ENCODE peak calls at places on chromosome 2, in four cellular contexts. G, U, S and L are unnamed samples. For H3K4me1, the result is how much of the 10 kb centered on the place peaks cover.

GRCh38 chr2:227106845-227107759 is 56.9 kb downstream of the COL4A4 start:
- DNase-seq in G (peak), U (no peak), S (peak), L (peak)

GRCh38 chr2:96716388-96716787 is 23.5 kb downstream of the LMAN2L start:
- DNase-seq in G (no peak), U (no peak), S (no peak), L (no peak)

GRCh38 chr2:163348843-163349395 is 386.9 kb downstream of the FIGN start:
- DNase-seq in G (peak), U (no peak), S (peak), L (no peak)

GRCh38 chr2:112725545-112726457 is 5.0 kb downstream of the NT5DC4 start:
- DNase-seq in G (no peak), U (no peak), S (no peak), L (no peak)

GRCh38 chr2:187552959-187553681 is 1.1 kb downstream of the TFPI start:
- DNase-seq in G (peak), U (no peak), S (peak), L (no peak)

GRCh38 chr2:8306530-8307351 is 375.1 kb upstream of the ID2 start:
- DNase-seq in G (peak), U (no peak), S (peak), L (no peak)

GRCh38 chr2:49255325-49256023 is 101.2 kb upstream of the FSHR start:
- DNase-seq in G (peak), U (no peak), S (no peak), L (no peak)

GRCh38 chr2:181991171-181991885 is 5.7 kb downstream of the PPP1R1C start:
- DNase-seq in G (no peak), U (no peak), S (no peak), L (no peak)

GRCh38 chr2:29323301-29323700 is 208.1 kb downstream of the CLIP4 start:
- DNase-seq in G (no peak), U (no peak), S (peak), L (no peak)

GRCh38 chr2:190350371-190350770 is 7.0 kb downstream of the INPP1 start:
- DNase-seq in G (no peak), U (no peak), S (no peak), L (no peak)
- H3K4me1 ChIP-seq in G (under half), U (under half), S (under half), L (under half)

GRCh38 chr2:185891403-185891802 is 152.8 kb downstream of the FSIP2 start:
- DNase-seq in G (no peak), U (no peak), S (no peak), L (no peak)
- H3K4me1 ChIP-seq in G (under half), U (under half), S (under half), L (under half)

GRCh38 chr2:160431441-160431840 is 62.2 kb downstream of the RBMS1 start:
- DNase-seq in G (no peak), U (no peak), S (no peak), L (no peak)

GRCh38 chr2:160430001-160430344 is 63.6 kb downstream of the RBMS1 start:
- DNase-seq in G (no peak), U (no peak), S (no peak), L (no peak)

GRCh38 chr2:160427629-160428424 is 65.8 kb downstream of the RBMS1 start:
- DNase-seq in G (peak), U (no peak), S (peak), L (peak)

GRCh38 chr2:160428425-160428763 is 65.2 kb downstream of the RBMS1 start:
- DNase-seq in G (no peak), U (no peak), S (no peak), L (no peak)

GRCh38 chr2:160429248-160430000 is 64.2 kb downstream of the RBMS1 start:
- DNase-seq in G (peak), U (no peak), S (peak), L (no peak)
- H3K4me1 ChIP-seq in G (under half), U (under half), S (under half), L (half or more)

GRCh38 chr2:159091981-159092380 is 123.5 kb downstream of the TANC1 start:
- DNase-seq in G (no peak), U (no peak), S (no peak), L (no peak)
- H3K4me1 ChIP-seq in G (under half), U (half or more), S (under half), L (under half)

GRCh38 chr2:238108423-238109201 is 8.5 kb downstream of the ESPNL start:
- DNase-seq in G (no peak), U (peak), S (no peak), L (peak)
- H3K4me1 ChIP-seq in G (under half), U (under half), S (under half), L (under half)

GRCh38 chr2:120917876-120918275 is 182.2 kb downstream of the GLI2 start:
- DNase-seq in G (no peak), U (no peak), S (no peak), L (no peak)

GRCh38 chr2:120915670-120916069 is 180.0 kb downstream of the GLI2 start:
- DNase-seq in G (peak), U (no peak), S (no peak), L (no peak)

GRCh38 chr2:120913972-120914838 is 178.5 kb downstream of the GLI2 start:
- DNase-seq in G (no peak), U (no peak), S (no peak), L (no peak)

GRCh38 chr2:120914839-120915521 is 179.3 kb downstream of the GLI2 start:
- DNase-seq in G (peak), U (peak), S (peak), L (no peak)

DNA sequence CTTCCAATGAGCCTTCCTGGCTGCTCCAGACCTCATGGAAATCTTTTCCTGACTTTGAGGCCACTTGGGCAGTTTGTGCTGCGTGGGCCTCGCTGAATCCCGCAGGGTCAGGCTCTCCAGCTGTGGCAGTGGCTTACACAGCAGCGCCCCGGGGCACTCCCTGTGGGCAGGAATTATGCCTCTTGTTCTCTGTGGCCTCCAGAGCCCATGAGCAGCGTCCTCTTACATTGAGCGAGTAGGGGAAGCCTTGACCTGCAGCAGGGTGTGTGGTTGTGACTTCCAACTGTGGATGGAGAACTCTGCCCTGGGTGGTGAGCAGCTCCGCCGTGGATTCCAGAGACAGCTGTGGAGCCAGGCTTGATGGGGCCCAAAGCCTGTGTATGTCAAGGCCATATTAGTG is 180.8 kb downstream of the GLI2 start:
- DNase-seq in G (no peak), U (no peak), S (no peak), L (no peak)
- H3K4me1 ChIP-seq in G (under half), U (half or more), S (half or more), L (under half)

GRCh38 chr2:15870565-15870964 is 69.8 kb upstream of the MYCN start:
- DNase-seq in G (no peak), U (no peak), S (no peak), L (no peak)

GRCh38 chr2:15868186-15868585 is 72.2 kb upstream of the MYCN start:
- DNase-seq in G (no peak), U (no peak), S (no peak), L (no peak)

GRCh38 chr2:15868704-15869103 is 71.6 kb upstream of the MYCN start:
- DNase-seq in G (no peak), U (no peak), S (no peak), L (no peak)

GRCh38 chr2:15869871-15870270 is 70.5 kb upstream of the MYCN start:
- DNase-seq in G (no peak), U (no peak), S (no peak), L (no peak)

GRCh38 chr2:15869396-15869795 is 71.0 kb upstream of the MYCN start:
- DNase-seq in G (no peak), U (no peak), S (no peak), L (no peak)
- H3K4me1 ChIP-seq in G (under half), U (under half), S (under half), L (under half)

GRCh38 chr2:168565512-168565911 is 109.4 kb downstream of the CERS6 start:
- DNase-seq in G (no peak), U (no peak), S (no peak), L (no peak)

GRCh38 chr2:168567840-168568239 is 111.8 kb downstream of the CERS6 start:
- DNase-seq in G (no peak), U (no peak), S (no peak), L (no peak)

GRCh38 chr2:168571061-168571460 is 115.0 kb downstream of the CERS6 start:
- DNase-seq in G (no peak), U (no peak), S (peak), L (no peak)

GRCh38 chr2:168566974-168567650 is 111.0 kb downstream of the CERS6 start:
- DNase-seq in G (peak), U (no peak), S (no peak), L (no peak)

DNA sequence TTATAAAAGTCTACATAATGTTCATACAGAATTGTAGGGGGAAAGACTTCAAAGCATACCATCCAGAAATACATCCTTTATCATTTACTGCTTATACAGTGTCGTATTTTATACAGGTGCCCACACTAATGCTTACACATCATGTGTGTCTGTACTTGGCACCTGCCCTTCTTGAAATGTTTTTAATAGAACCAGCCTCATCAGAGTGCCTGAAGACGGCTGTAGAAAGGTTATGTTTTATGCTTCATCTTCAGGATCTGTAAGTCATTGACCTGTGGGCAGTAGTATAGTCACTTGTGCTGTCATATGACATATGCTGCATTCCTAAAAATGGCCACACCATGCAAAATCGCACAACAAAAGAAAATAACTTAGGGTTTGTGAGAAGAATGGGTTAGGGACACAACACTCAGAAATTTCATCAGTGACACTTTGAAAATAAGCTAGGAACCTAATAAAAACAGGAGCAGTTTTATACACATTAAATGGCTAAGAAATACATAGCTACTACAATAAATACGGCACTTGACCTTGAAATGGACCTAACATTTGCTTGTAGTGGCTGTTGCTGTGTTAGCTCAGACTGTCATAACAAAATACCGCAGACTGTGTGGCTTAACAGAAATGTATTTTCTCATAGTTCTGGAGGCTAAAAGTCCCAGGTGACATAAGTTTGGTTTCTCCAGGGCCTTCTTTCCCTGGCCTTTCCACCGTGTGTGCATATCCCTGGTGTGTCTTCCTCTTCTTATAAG is 112.6 kb downstream of the CERS6 start:
- DNase-seq in G (peak), U (no peak), S (no peak), L (no peak)
- H3K4me1 ChIP-seq in G (under half), U (under half), S (under half), L (under half)

GRCh38 chr2:217905906-217906305 is 96.9 kb downstream of the TNS1 start:
- DNase-seq in G (no peak), U (no peak), S (no peak), L (peak)
- H3K4me1 ChIP-seq in G (under half), U (half or more), S (under half), L (under half)